ENCODE peak calls at places on chromosomes 12 and 14, in seven cellular contexts. One of them, this sample, is unnamed.

GRCh38 chr12:27779416-27779815 is 617 bp upstream of the KLHL42 start:
- DNase-seq in PC-3: no peak
- DNase-seq in left lung: no peak
- DNase-seq in MCF 10A: no peak
- DNase-seq in uterus: peak
- DNase-seq in tibial nerve: no peak
- DNase-seq in RWPE1: no peak
- DNase-seq in this sample: no peak

GRCh38 chr12:23028158-23028802 is 403.3 kb downstream of the ETNK1 start:
- DNase-seq in tibial nerve: no peak
- DNase-seq in RWPE1: peak
- DNase-seq in left lung: no peak
- DNase-seq in MCF 10A: no peak
- DNase-seq in uterus: no peak
- DNase-seq in PC-3: no peak
- DNase-seq in this sample: no peak

GRCh38 chr12:70645494-70646317 is 8.5 kb upstream of the PTPRB start:
- DNase-seq in tibial nerve: no peak
- DNase-seq in uterus: peak
- DNase-seq in MCF 10A: peak
- DNase-seq in RWPE1: peak
- DNase-seq in PC-3: peak
- DNase-seq in left lung: no peak
- DNase-seq in this sample: no peak

GRCh38 chr12:41365653-41366131 is 177.6 kb downstream of the PDZRN4 start:
- DNase-seq in uterus: no peak
- DNase-seq in left lung: no peak
- DNase-seq in tibial nerve: no peak
- DNase-seq in PC-3: no peak
- DNase-seq in RWPE1: no peak
- DNase-seq in MCF 10A: no peak
- DNase-seq in this sample: no peak

GRCh38 chr12:94109154-94109553 is 39.2 kb upstream of the PLXNC1 start:
- DNase-seq in tibial nerve: no peak
- DNase-seq in uterus: no peak
- DNase-seq in PC-3: no peak
- DNase-seq in left lung: no peak
- DNase-seq in RWPE1: no peak
- DNase-seq in MCF 10A: no peak
- DNase-seq in this sample: no peak

GRCh38 chr12:51925400-51926063 is 18.2 kb downstream of the ACVRL1 start:
- DNase-seq in RWPE1: no peak
- DNase-seq in tibial nerve: no peak
- DNase-seq in MCF 10A: no peak
- DNase-seq in left lung: no peak
- DNase-seq in PC-3: no peak
- DNase-seq in uterus: no peak
- DNase-seq in this sample: no peak

GRCh38 chr12:58889557-58889956 is 30.7 kb downstream of the LRIG3 start:
- DNase-seq in MCF 10A: no peak
- DNase-seq in tibial nerve: no peak
- DNase-seq in RWPE1: no peak
- DNase-seq in left lung: no peak
- DNase-seq in uterus: no peak
- DNase-seq in PC-3: no peak
- DNase-seq in this sample: no peak

GRCh38 chr12:112979281-112979680 is 962 bp downstream of the OAS2 start:
- DNase-seq in left lung: no peak
- DNase-seq in tibial nerve: no peak
- DNase-seq in uterus: no peak
- DNase-seq in PC-3: peak
- DNase-seq in MCF 10A: no peak
- DNase-seq in RWPE1: peak
- DNase-seq in this sample: no peak

GRCh38 chr12:130953783-130954543 is at the start of gene ADGRD1:
- DNase-seq in RWPE1: no peak
- DNase-seq in left lung: peak
- DNase-seq in tibial nerve: peak
- DNase-seq in uterus: peak
- DNase-seq in PC-3: no peak
- DNase-seq in MCF 10A: no peak
- DNase-seq in this sample: no peak

GRCh38 chr12:52139579-52140062 is 52.2 kb downstream of the KRT80 start:
- DNase-seq in uterus: no peak
- DNase-seq in MCF 10A: peak
- DNase-seq in PC-3: peak
- DNase-seq in left lung: no peak
- DNase-seq in tibial nerve: no peak
- DNase-seq in RWPE1: peak
- DNase-seq in this sample: no peak

GRCh38 chr12:131233737-131234474 is 280.2 kb downstream of the ADGRD1 start:
- DNase-seq in PC-3: no peak
- DNase-seq in MCF 10A: peak
- DNase-seq in tibial nerve: no peak
- DNase-seq in RWPE1: no peak
- DNase-seq in uterus: no peak
- DNase-seq in left lung: peak
- DNase-seq in this sample: no peak

GRCh38 chr14:76720382-76720813 is 40.9 kb upstream of the VASH1 start:
- DNase-seq in PC-3: no peak
- DNase-seq in tibial nerve: no peak
- DNase-seq in RWPE1: peak
- DNase-seq in left lung: no peak
- DNase-seq in MCF 10A: peak
- DNase-seq in uterus: peak
- DNase-seq in this sample: no peak

GRCh38 chr12:128930591-128930990 is 77.3 kb downstream of the GLT1D1 start:
- DNase-seq in PC-3: no peak
- DNase-seq in uterus: no peak
- DNase-seq in MCF 10A: no peak
- DNase-seq in left lung: no peak
- DNase-seq in tibial nerve: no peak
- DNase-seq in RWPE1: no peak
- DNase-seq in this sample: no peak

GRCh38 chr14:63770187-63770807 is 42.4 kb upstream of the SGPP1 start:
- DNase-seq in RWPE1: peak
- DNase-seq in uterus: peak
- DNase-seq in left lung: no peak
- DNase-seq in PC-3: peak
- DNase-seq in MCF 10A: peak
- DNase-seq in tibial nerve: no peak
- DNase-seq in this sample: no peak

GRCh38 chr12:30794591-30795409 is 40.0 kb upstream of the CAPRIN2 start:
- DNase-seq in left lung: no peak
- DNase-seq in uterus: no peak
- DNase-seq in tibial nerve: no peak
- DNase-seq in MCF 10A: peak
- DNase-seq in RWPE1: peak
- DNase-seq in PC-3: peak
- DNase-seq in this sample: no peak

GRCh38 chr12:52645120-52645761 is 6.8 kb downstream of the KRT2 start:
- DNase-seq in PC-3: no peak
- DNase-seq in MCF 10A: no peak
- DNase-seq in uterus: no peak
- DNase-seq in tibial nerve: no peak
- DNase-seq in left lung: no peak
- DNase-seq in RWPE1: no peak
- DNase-seq in this sample: no peak

GRCh38 chr12:26878661-26879119 is 45.7 kb upstream of the ITPR2 start:
- DNase-seq in PC-3: no peak
- DNase-seq in RWPE1: no peak
- DNase-seq in left lung: no peak
- DNase-seq in uterus: peak
- DNase-seq in tibial nerve: peak
- DNase-seq in MCF 10A: peak
- DNase-seq in this sample: no peak

GRCh38 chr12:91877022-91877421 is 268.6 kb downstream of the BTG1 start:
- DNase-seq in left lung: no peak
- DNase-seq in MCF 10A: no peak
- DNase-seq in uterus: peak
- DNase-seq in tibial nerve: no peak
- DNase-seq in RWPE1: no peak
- DNase-seq in PC-3: no peak
- DNase-seq in this sample: no peak

GRCh38 chr12:14326699-14327098 is 38.8 kb upstream of the ATF7IP start:
- DNase-seq in uterus: no peak
- DNase-seq in MCF 10A: no peak
- DNase-seq in left lung: no peak
- DNase-seq in PC-3: no peak
- DNase-seq in RWPE1: no peak
- DNase-seq in tibial nerve: no peak
- DNase-seq in this sample: no peak

GRCh38 chr12:46402451-46402850 is 29.9 kb upstream of the SLC38A2 start:
- DNase-seq in MCF 10A: peak
- DNase-seq in RWPE1: peak
- DNase-seq in tibial nerve: no peak
- DNase-seq in uterus: peak
- DNase-seq in left lung: no peak
- DNase-seq in PC-3: peak
- DNase-seq in this sample: no peak

GRCh38 chr14:65062096-65063075 is 39.9 kb downstream of the MAX start:
- DNase-seq in tibial nerve: no peak
- DNase-seq in RWPE1: no peak
- DNase-seq in left lung: no peak
- DNase-seq in MCF 10A: no peak
- DNase-seq in uterus: no peak
- DNase-seq in PC-3: peak
- DNase-seq in this sample: no peak

GRCh38 chr12:96350982-96351381 is 49.3 kb downstream of the CDK17 start:
- DNase-seq in tibial nerve: no peak
- DNase-seq in MCF 10A: no peak
- DNase-seq in uterus: no peak
- DNase-seq in left lung: no peak
- DNase-seq in RWPE1: no peak
- DNase-seq in PC-3: no peak
- DNase-seq in this sample: no peak

GRCh38 chr12:96354326-96354725 is 45.9 kb downstream of the CDK17 start:
- DNase-seq in left lung: no peak
- DNase-seq in MCF 10A: no peak
- DNase-seq in RWPE1: no peak
- DNase-seq in uterus: no peak
- DNase-seq in tibial nerve: no peak
- DNase-seq in PC-3: no peak
- DNase-seq in this sample: no peak

GRCh38 chr12:96354844-96355534 is 45.2 kb downstream of the CDK17 start:
- DNase-seq in MCF 10A: no peak
- DNase-seq in PC-3: no peak
- DNase-seq in left lung: no peak
- DNase-seq in tibial nerve: no peak
- DNase-seq in uterus: no peak
- DNase-seq in RWPE1: no peak
- DNase-seq in this sample: no peak

GRCh38 chr12:96356831-96357230 is 43.4 kb downstream of the CDK17 start:
- DNase-seq in RWPE1: no peak
- DNase-seq in tibial nerve: no peak
- DNase-seq in left lung: no peak
- DNase-seq in MCF 10A: no peak
- DNase-seq in PC-3: no peak
- DNase-seq in uterus: no peak
- DNase-seq in this sample: no peak

GRCh38 chr12:96352161-96352835 is 47.9 kb downstream of the CDK17 start:
- DNase-seq in tibial nerve: no peak
- DNase-seq in left lung: no peak
- DNase-seq in MCF 10A: no peak
- DNase-seq in RWPE1: no peak
- DNase-seq in PC-3: no peak
- DNase-seq in uterus: no peak
- DNase-seq in this sample: no peak
- TF ChIP-seq CTCF in tibial nerve: no peak
- TF ChIP-seq CTCF in left lung: no peak
- TF ChIP-seq CTCF in MCF 10A: no peak
- TF ChIP-seq CTCF in RWPE1: no peak
- TF ChIP-seq CTCF in PC-3: no peak
- TF ChIP-seq CTCF in uterus: no peak
- TF ChIP-seq CTCF in this sample: no peak

DNA sequence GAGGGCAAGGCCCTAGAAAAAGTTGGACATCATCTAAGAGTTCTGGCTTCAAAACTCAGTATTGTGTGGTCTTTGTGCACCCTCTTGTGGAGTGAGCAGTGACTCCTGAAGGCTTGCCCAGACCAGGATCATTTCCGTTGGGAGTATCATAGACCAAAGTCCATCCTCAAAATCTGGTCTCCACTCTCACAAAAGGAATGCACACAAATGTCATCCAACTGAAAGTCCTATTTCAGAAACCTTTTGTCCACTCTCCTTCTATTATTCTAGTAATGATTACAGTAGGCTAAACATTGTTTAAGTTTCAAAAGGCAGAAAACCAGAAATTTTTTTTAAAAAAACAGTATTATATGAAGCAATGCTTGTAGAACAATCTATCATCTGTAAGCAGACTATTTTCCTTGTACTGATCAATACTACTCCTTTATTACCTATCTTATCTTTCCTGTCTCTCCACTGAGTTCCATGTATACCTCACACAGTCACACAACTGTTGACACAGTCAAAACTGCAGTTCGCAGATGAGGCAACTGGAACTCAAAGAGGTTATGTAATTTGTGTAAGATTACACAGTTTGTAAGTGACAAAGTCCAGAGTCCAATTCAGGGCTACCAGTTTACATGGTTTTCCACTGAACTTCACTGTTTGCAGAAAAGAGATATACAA is 41.4 kb downstream of the COX16 start:
- DNase-seq in left lung: no peak
- DNase-seq in PC-3: peak
- DNase-seq in tibial nerve: no peak
- DNase-seq in uterus: no peak
- DNase-seq in RWPE1: peak
- DNase-seq in MCF 10A: peak
- DNase-seq in this sample: no peak
- TF ChIP-seq CTCF in left lung: peak
- TF ChIP-seq CTCF in PC-3: peak
- TF ChIP-seq CTCF in tibial nerve: no peak
- TF ChIP-seq CTCF in uterus: no peak
- TF ChIP-seq CTCF in RWPE1: peak
- TF ChIP-seq CTCF in MCF 10A: peak
- TF ChIP-seq CTCF in this sample: peak

DNA sequence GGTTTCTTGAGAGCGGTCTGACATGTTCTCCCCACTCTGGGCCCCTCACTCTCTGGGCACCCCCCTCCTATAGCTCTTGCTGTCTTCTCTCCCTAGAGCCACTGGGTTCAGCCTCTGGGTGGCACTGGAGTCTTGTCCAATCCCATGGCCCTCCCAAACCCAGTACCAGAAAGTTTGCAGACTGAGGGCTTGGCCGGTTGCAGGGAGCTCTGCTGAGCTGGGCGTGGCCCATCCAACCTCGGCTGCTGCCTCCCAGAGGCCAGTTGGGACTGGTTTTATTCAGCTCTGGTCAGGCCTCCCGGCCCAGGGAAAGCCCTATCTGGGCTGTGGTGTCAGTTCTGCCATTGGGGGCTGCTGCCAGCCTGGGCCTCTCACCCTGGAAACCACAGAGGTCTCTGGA is 37.9 kb downstream of the ISCA2 start:
- DNase-seq in left lung: no peak
- DNase-seq in PC-3: peak
- DNase-seq in MCF 10A: peak
- DNase-seq in uterus: no peak
- DNase-seq in tibial nerve: no peak
- DNase-seq in RWPE1: peak
- DNase-seq in this sample: no peak
- TF ChIP-seq CTCF in left lung: no peak
- TF ChIP-seq CTCF in PC-3: peak
- TF ChIP-seq CTCF in MCF 10A: peak
- TF ChIP-seq CTCF in uterus: no peak
- TF ChIP-seq CTCF in tibial nerve: no peak
- TF ChIP-seq CTCF in RWPE1: peak
- TF ChIP-seq CTCF in this sample: peak

GRCh38 chr12:55743131-55743921 is 404 bp downstream of the GDF11 start:
- DNase-seq in PC-3: peak
- DNase-seq in uterus: peak
- DNase-seq in tibial nerve: no peak
- DNase-seq in MCF 10A: peak
- DNase-seq in RWPE1: peak
- DNase-seq in left lung: peak
- DNase-seq in this sample: no peak
- TF ChIP-seq CTCF in PC-3: no peak
- TF ChIP-seq CTCF in uterus: peak
- TF ChIP-seq CTCF in tibial nerve: peak
- TF ChIP-seq CTCF in MCF 10A: no peak
- TF ChIP-seq CTCF in RWPE1: no peak
- TF ChIP-seq CTCF in left lung: no peak
- TF ChIP-seq CTCF in this sample: peak